ENCODE peak calls at places on chromosome 13, in five cellular contexts. One of them, this sample, is unnamed.
A peak's percentile ranks its signal among the peaks of the same experiment; 100 is the strongest.

GRCh38 chr13:111865046-111865445 is 201.9 kb upstream of the SOX1 start:
- DNase-seq in effector memory CD4-positive, alpha-beta T cell: no peak
- DNase-seq in HT1080: no peak
- DNase-seq in stimulated activated CD8-positive, alpha-beta memory T cell treated with anti-CD3 and anti-CD28 coated beads, Interleukin-12 subunit alpha, Interleukin-12 subunit beta, amount 100 ng/mL, for 1 hour: no peak
- DNase-seq in T-helper 1 cell: no peak
- DNase-seq in this sample: no peak

GRCh38 chr13:102226591-102226990 is 175.3 kb downstream of the FGF14 start:
- DNase-seq in effector memory CD4-positive, alpha-beta T cell: no peak
- DNase-seq in HT1080: no peak
- DNase-seq in stimulated activated CD8-positive, alpha-beta memory T cell treated with anti-CD3 and anti-CD28 coated beads, Interleukin-12 subunit alpha, Interleukin-12 subunit beta, amount 100 ng/mL, for 1 hour: no peak
- DNase-seq in T-helper 1 cell: no peak
- DNase-seq in this sample: no peak

GRCh38 chr13:113954046-113954841 is 19.6 kb downstream of the C13orf46 start:
- DNase-seq in effector memory CD4-positive, alpha-beta T cell: no peak
- DNase-seq in HT1080: no peak
- DNase-seq in stimulated activated CD8-positive, alpha-beta memory T cell treated with anti-CD3 and anti-CD28 coated beads, Interleukin-12 subunit alpha, Interleukin-12 subunit beta, amount 100 ng/mL, for 1 hour: no peak
- DNase-seq in T-helper 1 cell: no peak
- DNase-seq in this sample: no peak

GRCh38 chr13:112715715-112716460 is 26.1 kb downstream of the ATP11A start:
- DNase-seq in effector memory CD4-positive, alpha-beta T cell: no peak
- DNase-seq in HT1080: no peak
- DNase-seq in stimulated activated CD8-positive, alpha-beta memory T cell treated with anti-CD3 and anti-CD28 coated beads, Interleukin-12 subunit alpha, Interleukin-12 subunit beta, amount 100 ng/mL, for 1 hour: no peak
- DNase-seq in T-helper 1 cell: no peak
- DNase-seq in this sample: no peak

GRCh38 chr13:23610966-23611486 is 40.8 kb downstream of the TNFRSF19 start:
- DNase-seq in effector memory CD4-positive, alpha-beta T cell: no peak
- DNase-seq in HT1080: no peak
- DNase-seq in stimulated activated CD8-positive, alpha-beta memory T cell treated with anti-CD3 and anti-CD28 coated beads, Interleukin-12 subunit alpha, Interleukin-12 subunit beta, amount 100 ng/mL, for 1 hour: no peak
- DNase-seq in T-helper 1 cell: no peak
- DNase-seq in this sample: no peak

GRCh38 chr13:45670481-45670880 is 31.6 kb upstream of the CBY2 start:
- DNase-seq in effector memory CD4-positive, alpha-beta T cell: no peak
- DNase-seq in HT1080: no peak
- DNase-seq in stimulated activated CD8-positive, alpha-beta memory T cell treated with anti-CD3 and anti-CD28 coated beads, Interleukin-12 subunit alpha, Interleukin-12 subunit beta, amount 100 ng/mL, for 1 hour: no peak
- DNase-seq in T-helper 1 cell: no peak
- DNase-seq in this sample: no peak

GRCh38 chr13:106835477-106835876 is 267.5 kb upstream of the ARGLU1 start:
- DNase-seq in effector memory CD4-positive, alpha-beta T cell: no peak
- DNase-seq in HT1080: no peak
- DNase-seq in stimulated activated CD8-positive, alpha-beta memory T cell treated with anti-CD3 and anti-CD28 coated beads, Interleukin-12 subunit alpha, Interleukin-12 subunit beta, amount 100 ng/mL, for 1 hour: no peak
- DNase-seq in T-helper 1 cell: no peak
- DNase-seq in this sample: no peak

GRCh38 chr13:45325806-45326205 is 15.2 kb downstream of the TPT1 start:
- DNase-seq in effector memory CD4-positive, alpha-beta T cell: no peak
- DNase-seq in HT1080: peak; percentile 95
- DNase-seq in stimulated activated CD8-positive, alpha-beta memory T cell treated with anti-CD3 and anti-CD28 coated beads, Interleukin-12 subunit alpha, Interleukin-12 subunit beta, amount 100 ng/mL, for 1 hour: no peak
- DNase-seq in T-helper 1 cell: no peak
- DNase-seq in this sample: no peak

GRCh38 chr13:94435604-94436226 is 43.8 kb downstream of the DCT start:
- DNase-seq in effector memory CD4-positive, alpha-beta T cell: no peak
- DNase-seq in HT1080: peak; percentile 58
- DNase-seq in stimulated activated CD8-positive, alpha-beta memory T cell treated with anti-CD3 and anti-CD28 coated beads, Interleukin-12 subunit alpha, Interleukin-12 subunit beta, amount 100 ng/mL, for 1 hour: no peak
- DNase-seq in T-helper 1 cell: peak; percentile 36
- DNase-seq in this sample: peak; percentile 82

GRCh38 chr13:76991432-76991795 is 467 bp upstream of the CLN5 start:
- DNase-seq in effector memory CD4-positive, alpha-beta T cell: peak; percentile 84
- DNase-seq in HT1080: peak; percentile 52
- DNase-seq in stimulated activated CD8-positive, alpha-beta memory T cell treated with anti-CD3 and anti-CD28 coated beads, Interleukin-12 subunit alpha, Interleukin-12 subunit beta, amount 100 ng/mL, for 1 hour: peak; percentile 60
- DNase-seq in T-helper 1 cell: peak; percentile 92
- DNase-seq in this sample: no peak

GRCh38 chr13:113814435-113814821 is 49.4 kb downstream of the GAS6 start:
- DNase-seq in effector memory CD4-positive, alpha-beta T cell: no peak
- DNase-seq in HT1080: peak; percentile 48
- DNase-seq in stimulated activated CD8-positive, alpha-beta memory T cell treated with anti-CD3 and anti-CD28 coated beads, Interleukin-12 subunit alpha, Interleukin-12 subunit beta, amount 100 ng/mL, for 1 hour: no peak
- DNase-seq in T-helper 1 cell: no peak
- DNase-seq in this sample: no peak

GRCh38 chr13:68170961-68171360 is 940.8 kb upstream of the PCDH9 start:
- DNase-seq in effector memory CD4-positive, alpha-beta T cell: no peak
- DNase-seq in HT1080: no peak
- DNase-seq in stimulated activated CD8-positive, alpha-beta memory T cell treated with anti-CD3 and anti-CD28 coated beads, Interleukin-12 subunit alpha, Interleukin-12 subunit beta, amount 100 ng/mL, for 1 hour: no peak
- DNase-seq in T-helper 1 cell: no peak
- DNase-seq in this sample: no peak

GRCh38 chr13:48778551-48779088 is 124.9 kb downstream of the CYSLTR2 start:
- DNase-seq in effector memory CD4-positive, alpha-beta T cell: no peak
- DNase-seq in HT1080: no peak
- DNase-seq in stimulated activated CD8-positive, alpha-beta memory T cell treated with anti-CD3 and anti-CD28 coated beads, Interleukin-12 subunit alpha, Interleukin-12 subunit beta, amount 100 ng/mL, for 1 hour: no peak
- DNase-seq in T-helper 1 cell: no peak
- DNase-seq in this sample: no peak

GRCh38 chr13:108326318-108326717 is 56.8 kb downstream of the TNFSF13B start:
- DNase-seq in effector memory CD4-positive, alpha-beta T cell: no peak
- DNase-seq in HT1080: no peak
- DNase-seq in stimulated activated CD8-positive, alpha-beta memory T cell treated with anti-CD3 and anti-CD28 coated beads, Interleukin-12 subunit alpha, Interleukin-12 subunit beta, amount 100 ng/mL, for 1 hour: no peak
- DNase-seq in T-helper 1 cell: no peak
- DNase-seq in this sample: no peak

GRCh38 chr13:111005808-111006494 is 91.1 kb upstream of the ANKRD10 start:
- DNase-seq in effector memory CD4-positive, alpha-beta T cell: no peak
- DNase-seq in HT1080: no peak
- DNase-seq in stimulated activated CD8-positive, alpha-beta memory T cell treated with anti-CD3 and anti-CD28 coated beads, Interleukin-12 subunit alpha, Interleukin-12 subunit beta, amount 100 ng/mL, for 1 hour: no peak
- DNase-seq in T-helper 1 cell: no peak
- DNase-seq in this sample: no peak

GRCh38 chr13:83992566-83993358 is 110.5 kb upstream of the SLITRK1 start:
- DNase-seq in effector memory CD4-positive, alpha-beta T cell: no peak
- DNase-seq in HT1080: no peak
- DNase-seq in stimulated activated CD8-positive, alpha-beta memory T cell treated with anti-CD3 and anti-CD28 coated beads, Interleukin-12 subunit alpha, Interleukin-12 subunit beta, amount 100 ng/mL, for 1 hour: no peak
- DNase-seq in T-helper 1 cell: no peak
- DNase-seq in this sample: no peak

GRCh38 chr13:51894239-51894638 is 32.5 kb downstream of the CCDC70 start:
- DNase-seq in effector memory CD4-positive, alpha-beta T cell: no peak
- DNase-seq in HT1080: peak; percentile 49
- DNase-seq in stimulated activated CD8-positive, alpha-beta memory T cell treated with anti-CD3 and anti-CD28 coated beads, Interleukin-12 subunit alpha, Interleukin-12 subunit beta, amount 100 ng/mL, for 1 hour: no peak
- DNase-seq in T-helper 1 cell: no peak
- DNase-seq in this sample: no peak

GRCh38 chr13:44660050-44660449 is 83.9 kb upstream of the TSC22D1 start:
- DNase-seq in effector memory CD4-positive, alpha-beta T cell: no peak
- DNase-seq in HT1080: peak; percentile 44
- DNase-seq in stimulated activated CD8-positive, alpha-beta memory T cell treated with anti-CD3 and anti-CD28 coated beads, Interleukin-12 subunit alpha, Interleukin-12 subunit beta, amount 100 ng/mL, for 1 hour: no peak
- DNase-seq in T-helper 1 cell: no peak
- DNase-seq in this sample: no peak

GRCh38 chr13:51647067-51647466 is 62.8 kb downstream of the WDFY2 start:
- DNase-seq in effector memory CD4-positive, alpha-beta T cell: no peak
- DNase-seq in HT1080: no peak
- DNase-seq in stimulated activated CD8-positive, alpha-beta memory T cell treated with anti-CD3 and anti-CD28 coated beads, Interleukin-12 subunit alpha, Interleukin-12 subunit beta, amount 100 ng/mL, for 1 hour: no peak
- DNase-seq in T-helper 1 cell: no peak
- DNase-seq in this sample: no peak

GRCh38 chr13:98285317-98285716 is 108.2 kb upstream of the RNF113B start:
- DNase-seq in effector memory CD4-positive, alpha-beta T cell: no peak
- DNase-seq in HT1080: no peak
- DNase-seq in stimulated activated CD8-positive, alpha-beta memory T cell treated with anti-CD3 and anti-CD28 coated beads, Interleukin-12 subunit alpha, Interleukin-12 subunit beta, amount 100 ng/mL, for 1 hour: no peak
- DNase-seq in T-helper 1 cell: no peak
- DNase-seq in this sample: no peak

GRCh38 chr13:112711528-112712265 is 21.9 kb downstream of the ATP11A start:
- DNase-seq in effector memory CD4-positive, alpha-beta T cell: no peak
- DNase-seq in HT1080: peak; percentile 96
- DNase-seq in stimulated activated CD8-positive, alpha-beta memory T cell treated with anti-CD3 and anti-CD28 coated beads, Interleukin-12 subunit alpha, Interleukin-12 subunit beta, amount 100 ng/mL, for 1 hour: no peak
- DNase-seq in T-helper 1 cell: no peak
- DNase-seq in this sample: no peak

GRCh38 chr13:38570706-38571105 is 116.2 kb upstream of the FREM2 start:
- DNase-seq in effector memory CD4-positive, alpha-beta T cell: no peak
- DNase-seq in HT1080: peak; percentile 40
- DNase-seq in stimulated activated CD8-positive, alpha-beta memory T cell treated with anti-CD3 and anti-CD28 coated beads, Interleukin-12 subunit alpha, Interleukin-12 subunit beta, amount 100 ng/mL, for 1 hour: no peak
- DNase-seq in T-helper 1 cell: no peak
- DNase-seq in this sample: no peak

GRCh38 chr13:23921451-23921888 is 24.2 kb upstream of the C1QTNF9B start:
- DNase-seq in effector memory CD4-positive, alpha-beta T cell: no peak
- DNase-seq in HT1080: peak; percentile 71
- DNase-seq in stimulated activated CD8-positive, alpha-beta memory T cell treated with anti-CD3 and anti-CD28 coated beads, Interleukin-12 subunit alpha, Interleukin-12 subunit beta, amount 100 ng/mL, for 1 hour: no peak
- DNase-seq in T-helper 1 cell: peak; percentile 46
- DNase-seq in this sample: peak; percentile 79

GRCh38 chr13:44373601-44374347 is at the start of gene SERP2:
- DNase-seq in effector memory CD4-positive, alpha-beta T cell: no peak
- DNase-seq in HT1080: no peak
- DNase-seq in stimulated activated CD8-positive, alpha-beta memory T cell treated with anti-CD3 and anti-CD28 coated beads, Interleukin-12 subunit alpha, Interleukin-12 subunit beta, amount 100 ng/mL, for 1 hour: no peak
- DNase-seq in T-helper 1 cell: no peak
- DNase-seq in this sample: peak; percentile 48

GRCh38 chr13:48977973-48978372 is 2.3 kb downstream of the FNDC3A start:
- DNase-seq in effector memory CD4-positive, alpha-beta T cell: no peak
- DNase-seq in HT1080: no peak
- DNase-seq in stimulated activated CD8-positive, alpha-beta memory T cell treated with anti-CD3 and anti-CD28 coated beads, Interleukin-12 subunit alpha, Interleukin-12 subunit beta, amount 100 ng/mL, for 1 hour: no peak
- DNase-seq in T-helper 1 cell: no peak
- DNase-seq in this sample: no peak

GRCh38 chr13:95184317-95184716 is 116.9 kb downstream of the ABCC4 start:
- DNase-seq in effector memory CD4-positive, alpha-beta T cell: no peak
- DNase-seq in HT1080: no peak
- DNase-seq in stimulated activated CD8-positive, alpha-beta memory T cell treated with anti-CD3 and anti-CD28 coated beads, Interleukin-12 subunit alpha, Interleukin-12 subunit beta, amount 100 ng/mL, for 1 hour: no peak
- DNase-seq in T-helper 1 cell: peak; percentile 39
- DNase-seq in this sample: no peak

GRCh38 chr13:113151745-113152707 is 6.4 kb upstream of the PROZ start:
- DNase-seq in effector memory CD4-positive, alpha-beta T cell: no peak
- DNase-seq in HT1080: no peak
- DNase-seq in stimulated activated CD8-positive, alpha-beta memory T cell treated with anti-CD3 and anti-CD28 coated beads, Interleukin-12 subunit alpha, Interleukin-12 subunit beta, amount 100 ng/mL, for 1 hour: no peak
- DNase-seq in T-helper 1 cell: no peak
- DNase-seq in this sample: peak; percentile 5

GRCh38 chr13:78410164-78410563 is 193.2 kb downstream of the POU4F1 start:
- DNase-seq in effector memory CD4-positive, alpha-beta T cell: no peak
- DNase-seq in HT1080: no peak
- DNase-seq in stimulated activated CD8-positive, alpha-beta memory T cell treated with anti-CD3 and anti-CD28 coated beads, Interleukin-12 subunit alpha, Interleukin-12 subunit beta, amount 100 ng/mL, for 1 hour: no peak
- DNase-seq in T-helper 1 cell: no peak
- DNase-seq in this sample: no peak

GRCh38 chr13:105774739-105775460 is 760.6 kb downstream of the EFNB2 start:
- DNase-seq in effector memory CD4-positive, alpha-beta T cell: no peak
- DNase-seq in HT1080: peak; percentile 91
- DNase-seq in stimulated activated CD8-positive, alpha-beta memory T cell treated with anti-CD3 and anti-CD28 coated beads, Interleukin-12 subunit alpha, Interleukin-12 subunit beta, amount 100 ng/mL, for 1 hour: no peak
- DNase-seq in T-helper 1 cell: no peak
- DNase-seq in this sample: no peak

GRCh38 chr13:70950664-70951063 is 842.4 kb upstream of the KLHL1 start:
- DNase-seq in effector memory CD4-positive, alpha-beta T cell: no peak
- DNase-seq in HT1080: no peak
- DNase-seq in stimulated activated CD8-positive, alpha-beta memory T cell treated with anti-CD3 and anti-CD28 coated beads, Interleukin-12 subunit alpha, Interleukin-12 subunit beta, amount 100 ng/mL, for 1 hour: no peak
- DNase-seq in T-helper 1 cell: no peak
- DNase-seq in this sample: no peak

GRCh38 chr13:26050568-26051230 is 1.1 kb downstream of the SHISA2 start:
- DNase-seq in effector memory CD4-positive, alpha-beta T cell: no peak
- DNase-seq in HT1080: no peak
- DNase-seq in stimulated activated CD8-positive, alpha-beta memory T cell treated with anti-CD3 and anti-CD28 coated beads, Interleukin-12 subunit alpha, Interleukin-12 subunit beta, amount 100 ng/mL, for 1 hour: no peak
- DNase-seq in T-helper 1 cell: no peak
- DNase-seq in this sample: peak; percentile 20

GRCh38 chr13:79935121-79935520 is 405.8 kb downstream of the SPRY2 start:
- DNase-seq in effector memory CD4-positive, alpha-beta T cell: no peak
- DNase-seq in HT1080: no peak
- DNase-seq in stimulated activated CD8-positive, alpha-beta memory T cell treated with anti-CD3 and anti-CD28 coated beads, Interleukin-12 subunit alpha, Interleukin-12 subunit beta, amount 100 ng/mL, for 1 hour: no peak
- DNase-seq in T-helper 1 cell: no peak
- DNase-seq in this sample: no peak

GRCh38 chr13:51759240-51759639 is 44.7 kb downstream of the DHRS12 start:
- DNase-seq in effector memory CD4-positive, alpha-beta T cell: no peak
- DNase-seq in HT1080: peak; percentile 37
- DNase-seq in stimulated activated CD8-positive, alpha-beta memory T cell treated with anti-CD3 and anti-CD28 coated beads, Interleukin-12 subunit alpha, Interleukin-12 subunit beta, amount 100 ng/mL, for 1 hour: no peak
- DNase-seq in T-helper 1 cell: no peak
- DNase-seq in this sample: no peak

GRCh38 chr13:76884167-76884566 is 2.0 kb downstream of the KCTD12 start:
- DNase-seq in effector memory CD4-positive, alpha-beta T cell: no peak
- DNase-seq in HT1080: no peak
- DNase-seq in stimulated activated CD8-positive, alpha-beta memory T cell treated with anti-CD3 and anti-CD28 coated beads, Interleukin-12 subunit alpha, Interleukin-12 subunit beta, amount 100 ng/mL, for 1 hour: no peak
- DNase-seq in T-helper 1 cell: peak; percentile 15
- DNase-seq in this sample: peak; percentile 9

GRCh38 chr13:45108716-45109706 is 11.3 kb upstream of the GTF2F2 start:
- DNase-seq in effector memory CD4-positive, alpha-beta T cell: no peak
- DNase-seq in HT1080: peak; percentile 51
- DNase-seq in stimulated activated CD8-positive, alpha-beta memory T cell treated with anti-CD3 and anti-CD28 coated beads, Interleukin-12 subunit alpha, Interleukin-12 subunit beta, amount 100 ng/mL, for 1 hour: no peak
- DNase-seq in T-helper 1 cell: no peak
- DNase-seq in this sample: no peak

GRCh38 chr13:112453874-112454647 is 77.9 kb downstream of the SPACA7 start:
- DNase-seq in effector memory CD4-positive, alpha-beta T cell: no peak
- DNase-seq in HT1080: no peak
- DNase-seq in stimulated activated CD8-positive, alpha-beta memory T cell treated with anti-CD3 and anti-CD28 coated beads, Interleukin-12 subunit alpha, Interleukin-12 subunit beta, amount 100 ng/mL, for 1 hour: no peak
- DNase-seq in T-helper 1 cell: no peak
- DNase-seq in this sample: no peak

This sample was measured in midbrain.